ENCODE peak calls at places on chromosomes 7 and 10, in five cellular contexts. Y is tibial artery, J is stomach, S is Peyer's patch, A is hepatocyte. G is an unnamed sample.

GRCh38 chr7:42274052-42274451 is 37.0 kb upstream of the GLI3 start:
- DNase-seq in Y (no peak), J (no peak), S (no peak), A (no peak), G (no peak)

GRCh38 chr7:108454674-108455523 is 1.3 kb downstream of the NRCAM start:
- DNase-seq in Y (no peak), J (no peak), S (no peak), A (peak), G (no peak)

GRCh38 chr10:130111848-130112180 is 1.2 kb upstream of the C10orf143 start:
- DNase-seq in Y (no peak), J (no peak), S (no peak), A (no peak), G (no peak)

GRCh38 chr10:101646369-101646768 is 48.6 kb downstream of the FBXW4 start:
- DNase-seq in Y (no peak), J (peak), S (no peak), A (no peak), G (no peak)

GRCh38 chr10:88156341-88156740 is 292.9 kb downstream of the PTEN start:
- DNase-seq in Y (no peak), J (no peak), S (no peak), A (no peak), G (no peak)

GRCh38 chr10:78952018-78952417 is 116.7 kb upstream of the ZMIZ1 start:
- DNase-seq in Y (no peak), J (no peak), S (no peak), A (no peak), G (no peak)

GRCh38 chr7:68783671-68784070 is 814.6 kb upstream of the AUTS2 start:
- DNase-seq in Y (no peak), J (no peak), S (no peak), A (peak), G (no peak)

GRCh38 chr10:784759-785538 is 95.5 kb upstream of the DIP2C start:
- DNase-seq in Y (peak), J (peak), S (no peak), A (peak), G (peak)

GRCh38 chr7:34451923-34452322 is 206.1 kb upstream of the NPSR1 start:
- DNase-seq in Y (no peak), J (no peak), S (no peak), A (peak), G (no peak)

GRCh38 chr7:2924866-2925840 is 81.0 kb upstream of the GNA12 start:
- DNase-seq in Y (peak), J (no peak), S (peak), A (no peak), G (no peak)

GRCh38 chr7:405489-406211 is 114.0 kb downstream of the PDGFA start:
- DNase-seq in Y (peak), J (peak), S (no peak), A (no peak), G (no peak)

GRCh38 chr10:95876756-95877155 is 31.0 kb upstream of the CC2D2B start:
- DNase-seq in Y (no peak), J (no peak), S (no peak), A (no peak), G (no peak)

GRCh38 chr7:121003986-121004685 is 15.6 kb downstream of the CPED1 start:
- DNase-seq in Y (no peak), J (no peak), S (no peak), A (no peak), G (no peak)

GRCh38 chr10:10967502-10967901 is 50.2 kb upstream of the CELF2 start:
- DNase-seq in Y (no peak), J (no peak), S (no peak), A (no peak), G (no peak)

GRCh38 chr10:90352288-90352687 is 505.6 kb downstream of the HTR7 start:
- DNase-seq in Y (no peak), J (no peak), S (no peak), A (peak), G (no peak)

GRCh38 chr7:23107781-23108180 is 2.2 kb downstream of the KLHL7 start:
- DNase-seq in Y (no peak), J (no peak), S (no peak), A (no peak), G (no peak)

GRCh38 chr10:59346321-59346720 is 16.0 kb downstream of the FAM13C start:
- DNase-seq in Y (no peak), J (no peak), S (no peak), A (peak), G (no peak)

GRCh38 chr7:44224216-44224950 is 23.6 kb downstream of the YKT6 start:
- DNase-seq in Y (no peak), J (no peak), S (no peak), A (no peak), G (no peak)

GRCh38 chr10:60123172-60123571 is 216.8 kb upstream of the CCDC6 start:
- DNase-seq in Y (no peak), J (no peak), S (no peak), A (no peak), G (peak)

GRCh38 chr10:18419945-18420344 is 231.4 kb downstream of the NSUN6 start:
- DNase-seq in Y (no peak), J (no peak), S (no peak), A (no peak), G (no peak)

GRCh38 chr10:59944339-59944935 is 38.1 kb upstream of the CCDC6 start:
- DNase-seq in Y (no peak), J (no peak), S (no peak), A (no peak), G (no peak)

GRCh38 chr10:16789266-16789665 is 28.0 kb downstream of the RSU1 start:
- DNase-seq in Y (no peak), J (no peak), S (no peak), A (no peak), G (no peak)

GRCh38 chr7:64938540-64938939 is 35.5 kb downstream of the ZNF273 start:
- DNase-seq in Y (no peak), J (no peak), S (no peak), A (no peak), G (no peak)

GRCh38 chr7:25894002-25894901 is 257.7 kb upstream of the NFE2L3 start:
- DNase-seq in Y (no peak), J (peak), S (no peak), A (peak), G (peak)

GRCh38 chr10:84715911-84716310 is 387.5 kb downstream of the CCSER2 start:
- DNase-seq in Y (no peak), J (no peak), S (no peak), A (peak), G (peak)

GRCh38 chr10:34240031-34240430 is 575.1 kb downstream of the PARD3 start:
- DNase-seq in Y (no peak), J (no peak), S (no peak), A (no peak), G (no peak)

GRCh38 chr10:4343798-4344370 is 482.1 kb upstream of the AKR1E2 start:
- DNase-seq in Y (no peak), J (no peak), S (no peak), A (no peak), G (no peak)

GRCh38 chr10:27998954-27999275 is at the start of gene ODAD2:
- DNase-seq in Y (no peak), J (no peak), S (no peak), A (no peak), G (no peak)

GRCh38 chr7:148607151-148607661 is 16.6 kb downstream of the C7orf33 start:
- DNase-seq in Y (no peak), J (no peak), S (no peak), A (no peak), G (no peak)

GRCh38 chr10:70272925-70273316 is 10.9 kb downstream of the NPFFR1 start:
- DNase-seq in Y (no peak), J (no peak), S (no peak), A (no peak), G (no peak)

GRCh38 chr7:83861876-83862275 is 212.9 kb upstream of the SEMA3E start:
- DNase-seq in Y (no peak), J (no peak), S (no peak), A (no peak), G (no peak)

GRCh38 chr7:126178865-126179264 is 1073.9 kb downstream of the GRM8 start:
- DNase-seq in Y (no peak), J (no peak), S (no peak), A (no peak), G (no peak)

GRCh38 chr7:126177779-126178178 is 1075.0 kb downstream of the GRM8 start:
- DNase-seq in Y (no peak), J (no peak), S (no peak), A (no peak), G (no peak)

GRCh38 chr7:126179916-126180315 is 1072.8 kb downstream of the GRM8 start:
- DNase-seq in Y (no peak), J (no peak), S (no peak), A (no peak), G (no peak)
- H3K27ac ChIP-seq in Y (no peak), J (no peak), S (no peak), A (no peak), G (no peak)

GRCh38 chr7:36129048-36129534 is 24.0 kb upstream of the EEPD1 start:
- DNase-seq in Y (peak), J (peak), S (peak), A (peak), G (peak)
- H3K4me3 ChIP-seq in Y (no peak), J (no peak), S (no peak), A (no peak), G (no peak)

GRCh38 chr7:40866601-40867000 is 731.8 kb downstream of the SUGCT start:
- DNase-seq in Y (no peak), J (no peak), S (no peak), A (no peak), G (no peak)
- TF ChIP-seq CTCF in Y (peak), J (no peak), S (no peak), A (no peak), G (no peak)

GRCh38 chr7:128152721-128153120 is 88.4 kb upstream of the LEP start:
- DNase-seq in Y (no peak), J (no peak), S (no peak), A (no peak), G (no peak)
- H3K27ac ChIP-seq in Y (no peak), J (no peak), S (no peak), A (no peak), G (no peak)

DNA sequence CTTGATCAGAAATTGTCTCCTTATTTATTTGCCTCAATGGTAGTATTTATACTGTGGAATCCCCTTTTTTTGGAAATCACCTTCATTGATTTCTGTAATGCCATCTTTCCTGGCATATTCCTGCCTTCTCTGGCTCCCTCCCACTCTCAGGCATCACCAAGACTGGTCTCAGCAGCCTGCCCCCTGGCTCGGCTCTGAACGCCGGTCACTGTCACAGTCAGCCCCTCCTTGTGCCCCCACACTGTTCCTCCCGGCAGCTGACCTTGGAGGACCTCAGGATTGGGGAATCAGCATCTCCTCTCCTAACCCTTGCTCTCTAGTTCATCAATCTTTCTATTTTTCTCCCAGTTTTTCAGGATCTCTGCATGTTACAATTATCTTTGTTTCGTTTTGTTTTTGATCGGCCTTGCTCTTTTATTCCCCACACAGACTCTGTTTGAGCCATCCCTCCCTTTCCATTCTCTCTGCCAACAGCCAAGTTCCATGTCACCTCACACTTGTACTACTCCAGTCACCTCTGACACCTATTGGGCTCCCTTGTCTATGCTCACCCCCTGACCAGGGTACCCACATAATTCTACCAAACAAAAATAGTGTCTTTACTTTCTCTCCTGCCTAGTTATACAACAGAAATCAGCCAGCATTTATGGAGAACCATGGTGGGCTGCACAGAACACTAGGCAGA is 294.3 kb downstream of the PLXDC2 start:
- DNase-seq in Y (no peak), J (no peak), S (no peak), A (no peak), G (no peak)
- H3K4me3 ChIP-seq in Y (no peak), J (no peak), S (no peak), A (no peak), G (no peak)

DNA sequence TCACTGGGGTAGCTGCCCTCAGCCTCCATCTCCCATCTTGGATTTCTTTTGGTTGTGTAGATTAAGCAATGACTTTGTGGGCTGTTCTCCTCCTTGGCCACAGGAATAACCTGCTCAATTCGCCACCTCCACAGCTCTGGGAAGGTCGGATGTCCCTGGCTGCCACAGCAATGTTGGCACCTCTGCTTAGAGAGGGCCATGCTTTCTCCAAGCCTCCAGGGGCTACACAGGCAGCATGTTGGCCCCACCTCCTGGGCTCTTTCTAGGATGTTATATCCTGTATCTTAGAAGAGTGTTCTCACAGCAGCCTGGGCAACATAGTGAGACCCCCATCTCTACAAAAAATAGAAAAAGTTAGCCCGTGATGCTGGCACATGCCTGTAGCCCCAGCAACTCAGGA is 35.4 kb upstream of the FXYD4 start:
- DNase-seq in Y (no peak), J (no peak), S (no peak), A (no peak), G (no peak)
- TF ChIP-seq CTCF in Y (no peak), J (no peak), S (no peak), A (no peak), G (no peak)

GRCh38 chr10:93773120-93773519 is 15.4 kb downstream of the LGI1 start:
- DNase-seq in Y (no peak), J (no peak), S (no peak), A (no peak), G (no peak)

GRCh38 chr10:93766918-93767317 is 9.2 kb downstream of the LGI1 start:
- DNase-seq in Y (no peak), J (no peak), S (no peak), A (no peak), G (no peak)

GRCh38 chr10:93771354-93771753 is 13.6 kb downstream of the LGI1 start:
- DNase-seq in Y (no peak), J (no peak), S (no peak), A (no peak), G (no peak)

GRCh38 chr10:93762979-93763391 is 5.2 kb downstream of the LGI1 start:
- DNase-seq in Y (no peak), J (no peak), S (no peak), A (peak), G (no peak)

GRCh38 chr10:93767724-93768399 is 10.1 kb downstream of the LGI1 start:
- DNase-seq in Y (no peak), J (no peak), S (no peak), A (no peak), G (no peak)
- H3K27ac ChIP-seq in Y (no peak), J (no peak), S (no peak), A (no peak), G (no peak)

DNA sequence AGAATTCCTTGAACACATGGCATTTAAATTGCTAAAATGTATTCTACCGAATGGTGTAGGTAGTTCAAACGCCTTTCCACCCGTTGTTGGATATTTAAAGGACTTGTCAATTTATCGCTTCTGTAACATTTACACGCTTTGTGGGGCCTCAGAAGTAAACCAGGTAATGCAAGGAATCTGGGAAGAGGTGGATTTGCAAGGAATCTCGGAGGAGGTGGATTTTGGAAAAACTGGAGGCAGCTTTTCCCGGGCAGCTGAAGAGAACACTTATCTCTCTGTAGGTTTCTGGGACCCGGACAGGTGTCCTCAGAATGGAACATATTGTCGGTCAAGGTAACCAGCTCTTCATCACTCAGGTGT is 592 bp upstream of the MAPK8 start:
- DNase-seq in Y (no peak), J (no peak), S (no peak), A (no peak), G (no peak)
- H3K4me3 ChIP-seq in Y (peak), J (peak), S (peak), A (no peak), G (peak)

DNA sequence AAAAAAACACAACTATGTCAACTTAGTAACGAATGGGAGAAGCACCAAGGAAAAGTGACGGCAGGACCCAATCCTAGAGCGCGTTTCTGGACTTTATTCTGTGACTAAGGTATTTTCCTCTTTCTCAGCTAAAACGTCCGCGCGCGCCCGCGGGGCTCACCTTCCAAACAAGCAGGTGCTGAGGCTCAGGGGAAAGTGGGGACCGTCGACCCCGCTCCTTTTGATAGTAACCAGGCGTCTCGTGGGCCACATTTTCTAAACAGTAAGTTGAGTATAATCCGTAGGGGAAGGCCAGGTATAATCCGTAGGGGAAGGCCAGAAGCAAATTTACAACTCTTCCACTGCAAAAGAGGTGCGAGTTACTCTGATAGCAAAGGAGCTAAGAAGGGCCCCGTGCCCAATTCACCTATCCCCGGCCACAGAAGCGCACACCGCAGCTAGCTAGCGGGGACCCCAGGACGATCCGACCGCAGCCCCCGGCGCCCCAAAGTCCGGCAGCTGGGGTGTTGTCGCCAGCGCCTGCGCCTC is 743 bp downstream of the MKI67 start:
- DNase-seq in Y (no peak), J (no peak), S (peak), A (peak), G (no peak)
- TF ChIP-seq CTCF in Y (no peak), J (no peak), S (no peak), A (no peak), G (no peak)

DNA sequence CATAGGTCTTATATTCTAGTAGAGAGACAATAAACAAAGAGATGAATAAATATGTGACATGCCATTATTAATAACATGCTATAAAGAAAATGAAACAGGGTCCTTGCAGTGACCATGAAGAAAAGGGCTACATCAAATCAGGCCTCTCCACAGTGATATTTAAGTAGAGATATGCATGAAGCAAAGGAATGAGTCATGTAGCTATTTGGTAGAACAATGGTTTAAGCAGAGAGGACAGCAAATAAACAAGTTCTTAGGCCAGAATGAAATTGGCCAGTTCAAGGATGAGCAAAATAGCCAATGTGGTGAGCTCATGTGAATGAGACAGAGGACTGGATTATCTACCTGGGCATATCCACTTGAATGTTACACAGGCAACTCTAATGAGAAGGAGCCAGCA is 172.2 kb upstream of the FERD3L start:
- DNase-seq in Y (no peak), J (no peak), S (no peak), A (no peak), G (no peak)
- H3K27ac ChIP-seq in Y (no peak), J (no peak), S (no peak), A (no peak), G (no peak)